ENCODE peak calls at places on chromosomes 7 and 10, in eight cellular contexts. F is neural crest cell, B is astrocyte of the spinal cord, E is H9, O is esophagus squamous epithelium, C is WTC11, X is foreskin fibroblast, H is HFF-Myc. P is an unnamed sample.

GRCh38 chr10:78774614-78774998 is 294.2 kb upstream of the ZMIZ1 start:
- DNase-seq in F (no peak), B (no peak), E (no peak), O (no peak), C (no peak), X (no peak), H (no peak), P (no peak)

GRCh38 chr10:44042926-44043602 is 341.8 kb downstream of the CXCL12 start:
- DNase-seq in F (no peak), B (no peak), E (no peak), O (no peak), C (no peak), X (no peak), H (no peak), P (no peak)

GRCh38 chr7:13279854-13280435 is 592.5 kb downstream of the ARL4A start:
- DNase-seq in F (no peak), B (peak), E (no peak), O (no peak), C (no peak), X (no peak), H (no peak), P (no peak)

GRCh38 chr7:64849924-64850499 is 53.1 kb upstream of the ZNF273 start:
- DNase-seq in F (no peak), B (no peak), E (no peak), O (no peak), C (no peak), X (no peak), H (no peak), P (no peak)

GRCh38 chr7:44348300-44348699 is 22.9 kb upstream of the CAMK2B start:
- DNase-seq in F (no peak), B (peak), E (peak), O (no peak), C (peak), X (peak), H (no peak), P (no peak)

GRCh38 chr7:55970561-55970960 is 6.2 kb downstream of the NIPSNAP2 start:
- DNase-seq in F (no peak), B (no peak), E (no peak), O (no peak), C (no peak), X (no peak), H (no peak), P (no peak)

GRCh38 chr7:17523813-17524741 is 225.6 kb downstream of the AHR start:
- DNase-seq in F (no peak), B (peak), E (no peak), O (no peak), C (no peak), X (no peak), H (no peak), P (no peak)

GRCh38 chr7:117220836-117221235 is 102.0 kb downstream of the WNT2 start:
- DNase-seq in F (no peak), B (no peak), E (peak), O (no peak), C (peak), X (no peak), H (no peak), P (no peak)

GRCh38 chr10:49371967-49372366 is 23.9 kb downstream of the DRGX start:
- DNase-seq in F (no peak), B (no peak), E (no peak), O (no peak), C (no peak), X (no peak), H (no peak), P (peak)

GRCh38 chr10:20489961-20490360 is 407.1 kb downstream of the NEBL start:
- DNase-seq in F (no peak), B (peak), E (no peak), O (no peak), C (no peak), X (no peak), H (no peak), P (no peak)

GRCh38 chr10:20494474-20494873 is 402.6 kb downstream of the NEBL start:
- DNase-seq in F (no peak), B (peak), E (no peak), O (no peak), C (no peak), X (peak), H (no peak), P (no peak)

GRCh38 chr10:20486791-20487190 is 410.3 kb downstream of the NEBL start:
- DNase-seq in F (no peak), B (no peak), E (no peak), O (no peak), C (no peak), X (no peak), H (no peak), P (no peak)

GRCh38 chr10:20492447-20492846 is 404.7 kb downstream of the NEBL start:
- DNase-seq in F (no peak), B (no peak), E (no peak), O (no peak), C (no peak), X (no peak), H (no peak), P (no peak)
- TF ChIP-seq CTCF in F (peak), B (no peak), E (peak), O (no peak), C (no peak), X (no peak), H (no peak), P (no peak)

GRCh38 chr10:115958043-115958442 is 315.0 kb downstream of the GFRA1 start:
- DNase-seq in F (no peak), B (no peak), E (no peak), O (no peak), C (no peak), X (no peak), H (no peak), P (no peak)

GRCh38 chr10:115969591-115969990 is 303.4 kb downstream of the GFRA1 start:
- DNase-seq in F (no peak), B (no peak), E (no peak), O (no peak), C (no peak), X (no peak), H (no peak), P (no peak)

GRCh38 chr10:115968236-115968635 is 304.8 kb downstream of the GFRA1 start:
- DNase-seq in F (no peak), B (no peak), E (no peak), O (no peak), C (no peak), X (no peak), H (no peak), P (no peak)

GRCh38 chr10:115964827-115965226 is 308.2 kb downstream of the GFRA1 start:
- DNase-seq in F (no peak), B (no peak), E (no peak), O (no peak), C (no peak), X (no peak), H (no peak), P (no peak)

DNA sequence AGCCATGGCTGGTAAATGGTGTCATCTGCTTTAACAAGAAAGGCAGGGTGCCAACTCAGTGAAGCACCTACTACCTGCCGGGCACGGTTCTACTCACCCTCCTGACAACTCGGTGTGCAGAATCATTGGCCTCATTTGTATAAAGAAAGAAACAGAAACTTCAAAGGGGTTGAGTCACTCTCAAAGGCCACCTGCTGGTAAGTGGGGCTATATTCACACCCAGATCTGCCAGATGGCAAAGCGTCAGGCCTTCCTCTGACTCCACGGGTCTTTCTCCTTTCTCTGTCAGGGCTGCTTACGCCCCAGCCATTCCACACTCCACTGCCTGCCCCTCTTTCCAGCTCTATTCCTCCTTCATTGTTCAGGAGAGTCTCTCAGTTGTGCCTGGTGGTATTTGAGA is 309.2 kb downstream of the GFRA1 start:
- DNase-seq in F (no peak), B (peak), E (no peak), O (no peak), C (no peak), X (no peak), H (no peak), P (no peak)
- TF ChIP-seq CTCF in F (peak), B (peak), E (no peak), O (no peak), C (no peak), X (peak), H (no peak), P (no peak)

GRCh38 chr10:71033396-71033980 is 145.1 kb upstream of the PCBD1 start:
- DNase-seq in F (no peak), B (no peak), E (peak), O (no peak), C (no peak), X (no peak), H (no peak), P (no peak)
- TF ChIP-seq CTCF in F (no peak), B (no peak), E (peak), O (no peak), C (peak), X (no peak), H (no peak), P (no peak)

GRCh38 chr10:70380350-70381135 is 1.9 kb downstream of the LRRC20 start:
- DNase-seq in F (no peak), B (no peak), E (no peak), O (no peak), C (no peak), X (no peak), H (no peak), P (no peak)

GRCh38 chr10:70378122-70378521 is 4.3 kb downstream of the LRRC20 start:
- DNase-seq in F (no peak), B (peak), E (no peak), O (no peak), C (no peak), X (peak), H (peak), P (no peak)

GRCh38 chr10:70381491-70382421 is 669 bp downstream of the LRRC20 start:
- DNase-seq in F (peak), B (no peak), E (peak), O (no peak), C (peak), X (no peak), H (no peak), P (no peak)

GRCh38 chr10:70376436-70377378 is 5.7 kb downstream of the LRRC20 start:
- DNase-seq in F (no peak), B (no peak), E (no peak), O (no peak), C (no peak), X (no peak), H (no peak), P (no peak)

GRCh38 chr10:70379581-70380176 is 2.7 kb downstream of the LRRC20 start:
- DNase-seq in F (no peak), B (no peak), E (peak), O (no peak), C (peak), X (no peak), H (no peak), P (no peak)
- TF ChIP-seq CTCF in F (peak), B (peak), E (peak), O (peak), C (peak), X (peak), H (peak), P (peak)